ENCODE peak calls at places on chromosomes 11 and 22, in six cellular contexts. L is neural progenitor cell, C is heart right ventricle, N is HFF-Myc, B is astrocyte of the spinal cord, M is lower lobe of right lung. P is an unnamed sample.
A peak's percentile ranks its signal among the peaks of the same experiment; 100 is the strongest.

GRCh38 chr11:11430431-11430830 is 77.4 kb upstream of the CSNK2A3 start:
- DNase-seq in L (no peak), C (no peak), N (no peak), B (no peak), M (no peak), P (no peak)

GRCh38 chr11:113603277-113604059 is 102.6 kb downstream of the TMPRSS5 start:
- DNase-seq in L (no peak), C (peak; percentile 60), N (no peak), B (peak; percentile 55), M (no peak), P (no peak)

GRCh38 chr11:45224766-45225165 is 61.4 kb downstream of the SYT13 start:
- DNase-seq in L (no peak), C (no peak), N (no peak), B (no peak), M (no peak), P (no peak)

GRCh38 chr22:19641983-19642451 is 72.3 kb upstream of the SEPTIN5 start:
- DNase-seq in L (no peak), C (no peak), N (no peak), B (no peak), M (no peak), P (no peak)

GRCh38 chr11:44880511-44880910 is 70.2 kb downstream of the TP53I11 start:
- DNase-seq in L (no peak), C (no peak), N (no peak), B (no peak), M (no peak), P (no peak)

GRCh38 chr22:32994921-32995320 is 63.3 kb downstream of the SYN3 start:
- DNase-seq in L (peak; percentile 26), C (no peak), N (no peak), B (no peak), M (no peak), P (no peak)

GRCh38 chr11:75667831-75668507 is 869 bp downstream of the MAP6 start:
- DNase-seq in L (peak; percentile 94), C (peak; percentile 59), N (no peak), B (peak; percentile 27), M (peak; percentile 64), P (no peak)

GRCh38 chr11:102006835-102007566 is 40.2 kb upstream of the CFAP300 start:
- DNase-seq in L (no peak), C (no peak), N (no peak), B (no peak), M (no peak), P (no peak)

GRCh38 chr11:352456-353180 is 16.7 kb upstream of the B4GALNT4 start:
- DNase-seq in L (no peak), C (no peak), N (no peak), B (no peak), M (no peak), P (no peak)

GRCh38 chr11:9260182-9261146 is 4.7 kb downstream of the DENND5A start:
- DNase-seq in L (no peak), C (no peak), N (no peak), B (no peak), M (no peak), P (no peak)

GRCh38 chr11:2151500-2152257 is 9.3 kb downstream of the INS start:
- DNase-seq in L (peak; percentile 94), C (peak; percentile 72), N (no peak), B (peak; percentile 74), M (peak; percentile 77), P (peak; percentile 67)

GRCh38 chr11:35736952-35737351 is 74.4 kb downstream of the TRIM44 start:
- DNase-seq in L (no peak), C (no peak), N (no peak), B (no peak), M (no peak), P (no peak)

GRCh38 chr22:42353883-42354727 is 78.1 kb downstream of the NFAM1 start:
- DNase-seq in L (peak; percentile 79), C (no peak), N (peak; percentile 81), B (no peak), M (no peak), P (no peak)

GRCh38 chr11:69657911-69658605 is 17.1 kb downstream of the LTO1 start:
- DNase-seq in L (peak; percentile 97), C (no peak), N (no peak), B (no peak), M (peak; percentile 38), P (no peak)

GRCh38 chr11:75380716-75381420 is 18.4 kb upstream of the RPS3 start:
- DNase-seq in L (no peak), C (no peak), N (no peak), B (no peak), M (peak; percentile 56), P (no peak)

GRCh38 chr11:47928426-47928825 is 51.9 kb upstream of the PTPRJ start:
- DNase-seq in L (no peak), C (no peak), N (no peak), B (no peak), M (peak; percentile 10), P (no peak)

GRCh38 chr11:124769804-124770774 is 8.0 kb upstream of the ESAM start:
- DNase-seq in L (no peak), C (no peak), N (peak; percentile 22), B (no peak), M (no peak), P (no peak)

GRCh38 chr11:93572621-93573020 is 29.4 kb upstream of the SMCO4 start:
- DNase-seq in L (no peak), C (no peak), N (no peak), B (no peak), M (no peak), P (no peak)

GRCh38 chr11:70914496-70914895 is 337.9 kb downstream of the SHANK2 start:
- DNase-seq in L (no peak), C (no peak), N (no peak), B (no peak), M (no peak), P (no peak)

GRCh38 chr11:69140635-69141034 is 15.1 kb upstream of the SMIM38 start:
- DNase-seq in L (no peak), C (no peak), N (no peak), B (no peak), M (no peak), P (no peak)

GRCh38 chr22:23393721-23394320 is 186.3 kb downstream of the IGLL1 start:
- DNase-seq in L (no peak), C (no peak), N (no peak), B (no peak), M (peak; percentile 43), P (no peak)

GRCh38 chr11:6241316-6241715 is 2.4 kb downstream of the CNGA4 start:
- DNase-seq in L (no peak), C (no peak), N (no peak), B (no peak), M (no peak), P (no peak)
- H3K4me3 ChIP-seq in L (no peak overlapping the region), C (no peak overlapping the region), N (no peak overlapping the region), B (no peak overlapping the region), M (no peak overlapping the region), P (no peak overlapping the region)

DNA sequence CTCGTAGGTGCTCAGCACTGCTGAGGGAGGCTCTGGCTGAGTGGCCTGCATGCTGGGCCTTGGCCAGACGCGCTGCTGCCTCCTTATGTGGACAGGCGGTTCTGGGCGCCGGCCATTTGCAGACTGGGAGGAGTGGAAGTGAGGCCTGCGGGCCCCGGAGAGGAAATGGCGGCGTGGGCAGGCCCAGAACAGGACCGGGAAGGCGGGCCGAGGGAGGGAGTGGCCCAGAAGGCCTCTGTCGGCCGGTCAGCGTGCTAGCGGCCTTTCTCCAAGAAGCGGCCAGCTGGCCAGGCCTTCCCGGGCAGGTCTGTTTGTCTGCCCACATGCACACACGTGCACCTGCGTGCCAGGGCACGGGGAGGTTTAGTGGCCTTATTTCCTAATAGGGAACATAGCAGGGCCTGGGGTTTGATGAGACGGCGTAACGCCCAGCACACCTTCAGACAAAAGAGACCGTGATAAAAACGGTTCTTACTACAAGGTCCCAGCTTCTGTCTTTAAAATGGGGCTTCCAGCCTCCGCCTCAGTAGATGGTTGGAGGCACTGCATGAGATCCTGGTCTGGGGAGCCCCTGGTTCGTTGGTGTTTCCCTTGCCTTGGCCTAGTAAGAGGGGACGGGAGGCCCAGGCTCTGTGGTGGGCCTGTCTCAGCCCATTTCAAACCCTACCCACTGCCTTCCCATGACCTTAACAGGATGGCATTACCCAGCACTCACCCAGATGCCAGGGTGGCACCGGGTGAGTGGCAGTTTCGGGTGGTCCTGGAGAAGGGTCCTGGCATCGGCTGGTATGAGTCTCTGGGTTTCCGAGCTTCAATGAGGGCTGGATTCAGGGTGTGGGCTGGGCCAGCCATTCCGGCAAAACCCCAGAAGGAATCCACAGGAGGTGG is 65.1 kb upstream of the PPARA start:
- DNase-seq in L (no peak), C (peak; percentile 92), N (no peak), B (peak; percentile 77), M (peak; percentile 87), P (no peak)
- H3K4me3 ChIP-seq in L (no peak overlapping the region), C (peak overlapping the region; percentile 32), N (peak overlapping the region; percentile 69), B (peak overlapping the region; percentile 86), M (peak overlapping the region; percentile 39), P (no peak overlapping the region)

GRCh38 chr11:111983187-111983986 is 41.8 kb upstream of the DLAT start:
- DNase-seq in L (peak; percentile 91), C (no peak), N (no peak), B (peak; percentile 46), M (peak; percentile 68), P (no peak)
- H3K4me3 ChIP-seq in L (peak overlapping the region; percentile 36), C (no peak overlapping the region), N (no peak overlapping the region), B (no peak overlapping the region), M (peak overlapping the region; percentile 45), P (no peak overlapping the region)

DNA sequence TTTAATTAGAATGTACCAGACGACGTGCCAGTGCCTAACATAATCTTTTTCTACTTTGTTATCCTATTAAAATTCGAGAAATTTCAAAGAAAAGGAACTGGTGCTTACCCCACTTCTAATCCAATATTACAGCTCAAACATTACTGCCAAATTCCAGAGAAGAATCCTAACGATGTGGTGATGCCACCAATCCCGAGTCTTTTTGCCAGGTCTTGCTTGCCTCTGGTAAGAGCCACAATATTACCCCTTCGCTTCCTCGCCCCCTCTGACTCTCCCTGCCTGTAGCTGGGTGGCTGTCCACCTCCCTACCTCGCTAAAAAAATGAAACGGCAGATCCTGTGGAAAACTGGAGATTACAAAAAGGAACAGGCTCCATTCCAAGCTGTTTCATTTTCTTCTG is 49.4 kb upstream of the TBCEL start:
- DNase-seq in L (no peak), C (no peak), N (no peak), B (no peak), M (no peak), P (no peak)
- H3K4me3 ChIP-seq in L (no peak overlapping the region), C (no peak overlapping the region), N (no peak overlapping the region), B (no peak overlapping the region), M (no peak overlapping the region), P (no peak overlapping the region)

GRCh38 chr11:61113209-61113608 is 10.9 kb downstream of the CD5 start:
- DNase-seq in L (no peak), C (no peak), N (no peak), B (no peak), M (no peak), P (no peak)
- H3K4me3 ChIP-seq in L (no peak overlapping the region), C (no peak overlapping the region), N (no peak overlapping the region), B (no peak overlapping the region), M (no peak overlapping the region), P (no peak overlapping the region)

DNA sequence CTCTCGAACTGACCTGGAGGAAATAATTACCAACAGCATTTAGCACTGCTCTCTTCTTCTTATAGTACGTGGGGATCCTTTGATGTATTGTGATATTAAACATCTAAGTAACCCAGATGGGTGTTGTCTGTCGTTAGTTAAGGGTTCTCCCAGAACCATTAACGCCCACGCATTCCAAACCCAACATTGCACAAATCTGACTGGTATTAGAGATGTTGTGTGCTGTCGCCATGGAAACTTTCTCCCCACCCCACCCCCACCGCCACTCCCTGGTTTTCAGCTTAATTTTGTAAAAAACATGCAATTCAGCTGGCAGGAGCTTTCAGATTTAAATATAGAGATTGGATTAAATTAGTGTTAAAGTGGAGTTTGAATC is 1495.2 kb downstream of the TBC1D22A start:
- DNase-seq in L (no peak), C (no peak), N (no peak), B (no peak), M (no peak), P (no peak)
- H3K4me3 ChIP-seq in L (no peak overlapping the region), C (no peak overlapping the region), N (no peak overlapping the region), B (no peak overlapping the region), M (no peak overlapping the region), P (no peak overlapping the region)